ENCODE peak calls at places on chromosomes 6 and 20, in six cellular contexts. One of them, this sample, is unnamed.

GRCh38 chr6:15819841-15820240 is 157.0 kb upstream of the DTNBP1 start:
- DNase-seq in astrocyte of the spinal cord: no peak
- DNase-seq in AG04450: no peak
- DNase-seq in AG10803: no peak
- DNase-seq in A549: no peak
- DNase-seq in cardiac muscle cell: no peak
- DNase-seq in this sample: no peak

GRCh38 chr6:119096683-119097310 is 18.3 kb upstream of the FAM184A start:
- DNase-seq in astrocyte of the spinal cord: peak; percentile 26
- DNase-seq in AG04450: no peak
- DNase-seq in AG10803: peak; percentile 24
- DNase-seq in A549: no peak
- DNase-seq in cardiac muscle cell: peak; percentile 89
- DNase-seq in this sample: peak; percentile 19

GRCh38 chr6:29465279-29465678 is 8.3 kb downstream of the OR2H1 start:
- DNase-seq in astrocyte of the spinal cord: no peak
- DNase-seq in AG04450: no peak
- DNase-seq in AG10803: no peak
- DNase-seq in A549: no peak
- DNase-seq in cardiac muscle cell: no peak
- DNase-seq in this sample: no peak

GRCh38 chr20:32232487-32232886 is 24.8 kb downstream of the POFUT1 start:
- DNase-seq in astrocyte of the spinal cord: no peak
- DNase-seq in AG04450: no peak
- DNase-seq in AG10803: no peak
- DNase-seq in A549: no peak
- DNase-seq in cardiac muscle cell: no peak
- DNase-seq in this sample: no peak

GRCh38 chr20:19370076-19371075 is 157.9 kb downstream of the SLC24A3 start:
- DNase-seq in astrocyte of the spinal cord: no peak
- DNase-seq in AG04450: no peak
- DNase-seq in AG10803: no peak
- DNase-seq in A549: no peak
- DNase-seq in cardiac muscle cell: no peak
- DNase-seq in this sample: no peak

GRCh38 chr20:44959082-44959895 is 908 bp downstream of the TOMM34 start:
- DNase-seq in astrocyte of the spinal cord: peak; percentile 55
- DNase-seq in AG04450: no peak
- DNase-seq in AG10803: peak; percentile 58
- DNase-seq in A549: peak; percentile 51
- DNase-seq in cardiac muscle cell: peak; percentile 51
- DNase-seq in this sample: peak; percentile 23

GRCh38 chr20:51641866-51642265 is 99.3 kb upstream of the NFATC2 start:
- DNase-seq in astrocyte of the spinal cord: no peak
- DNase-seq in AG04450: no peak
- DNase-seq in AG10803: no peak
- DNase-seq in A549: no peak
- DNase-seq in cardiac muscle cell: no peak
- DNase-seq in this sample: no peak

GRCh38 chr6:56246941-56247653 is at the start of gene COL21A1:
- DNase-seq in astrocyte of the spinal cord: peak; percentile 39
- DNase-seq in AG04450: no peak
- DNase-seq in AG10803: no peak
- DNase-seq in A549: peak; percentile 24
- DNase-seq in cardiac muscle cell: peak; percentile 60
- DNase-seq in this sample: no peak

GRCh38 chr6:37017606-37018005 is 12.2 kb downstream of the FGD2 start:
- DNase-seq in astrocyte of the spinal cord: no peak
- DNase-seq in AG04450: no peak
- DNase-seq in AG10803: no peak
- DNase-seq in A549: no peak
- DNase-seq in cardiac muscle cell: no peak
- DNase-seq in this sample: no peak

GRCh38 chr6:41122373-41122772 is 31.8 kb downstream of the TREML1 start:
- DNase-seq in astrocyte of the spinal cord: peak; percentile 32
- DNase-seq in AG04450: peak; percentile 6
- DNase-seq in AG10803: no peak
- DNase-seq in A549: no peak
- DNase-seq in cardiac muscle cell: no peak
- DNase-seq in this sample: no peak

GRCh38 chr6:166005846-166006592 is 161.6 kb downstream of the TBXT start:
- DNase-seq in astrocyte of the spinal cord: peak; percentile 89
- DNase-seq in AG04450: no peak
- DNase-seq in AG10803: peak; percentile 70
- DNase-seq in A549: peak; percentile 93
- DNase-seq in cardiac muscle cell: peak; percentile 91
- DNase-seq in this sample: peak; percentile 74

GRCh38 chr20:49286689-49287551 is 9.1 kb upstream of the ZNFX1 start:
- DNase-seq in astrocyte of the spinal cord: no peak
- DNase-seq in AG04450: no peak
- DNase-seq in AG10803: no peak
- DNase-seq in A549: peak; percentile 80
- DNase-seq in cardiac muscle cell: no peak
- DNase-seq in this sample: no peak

GRCh38 chr6:51398064-51398740 is 579.5 kb downstream of the TFAP2B start:
- DNase-seq in astrocyte of the spinal cord: no peak
- DNase-seq in AG04450: no peak
- DNase-seq in AG10803: no peak
- DNase-seq in A549: no peak
- DNase-seq in cardiac muscle cell: no peak
- DNase-seq in this sample: no peak

GRCh38 chr6:12718025-12718424 is 1.5 kb downstream of the PHACTR1 start:
- DNase-seq in astrocyte of the spinal cord: peak; percentile 15
- DNase-seq in AG04450: no peak
- DNase-seq in AG10803: peak; percentile 89
- DNase-seq in A549: peak; percentile 3
- DNase-seq in cardiac muscle cell: peak; percentile 62
- DNase-seq in this sample: no peak

GRCh38 chr20:63942250-63943006 is 13.8 kb downstream of the UCKL1 start:
- DNase-seq in astrocyte of the spinal cord: peak; percentile 34
- DNase-seq in AG04450: no peak
- DNase-seq in AG10803: no peak
- DNase-seq in A549: peak; percentile 52
- DNase-seq in cardiac muscle cell: peak; percentile 12
- DNase-seq in this sample: no peak

GRCh38 chr20:47115694-47116093 is 221.1 kb downstream of the EYA2 start:
- DNase-seq in astrocyte of the spinal cord: no peak
- DNase-seq in AG04450: no peak
- DNase-seq in AG10803: no peak
- DNase-seq in A549: no peak
- DNase-seq in cardiac muscle cell: no peak
- DNase-seq in this sample: no peak

GRCh38 chr6:16238057-16238657 is at the start of gene GMPR:
- DNase-seq in astrocyte of the spinal cord: peak; percentile 59
- DNase-seq in AG04450: no peak
- DNase-seq in AG10803: peak; percentile 52
- DNase-seq in A549: no peak
- DNase-seq in cardiac muscle cell: peak; percentile 72
- DNase-seq in this sample: no peak

GRCh38 chr6:93584280-93584679 is 164.9 kb upstream of the EPHA7 start:
- DNase-seq in astrocyte of the spinal cord: no peak
- DNase-seq in AG04450: no peak
- DNase-seq in AG10803: no peak
- DNase-seq in A549: no peak
- DNase-seq in cardiac muscle cell: no peak
- DNase-seq in this sample: no peak

GRCh38 chr6:45032426-45032825 is 295.7 kb upstream of the RUNX2 start:
- DNase-seq in astrocyte of the spinal cord: no peak
- DNase-seq in AG04450: no peak
- DNase-seq in AG10803: no peak
- DNase-seq in A549: no peak
- DNase-seq in cardiac muscle cell: no peak
- DNase-seq in this sample: no peak

GRCh38 chr6:10556496-10557391 is 35.6 kb downstream of the GCNT2 start:
- DNase-seq in astrocyte of the spinal cord: no peak
- DNase-seq in AG04450: no peak
- DNase-seq in AG10803: no peak
- DNase-seq in A549: no peak
- DNase-seq in cardiac muscle cell: no peak
- DNase-seq in this sample: no peak

GRCh38 chr6:169859401-169859977 is 108.1 kb downstream of the ERMARD start:
- DNase-seq in astrocyte of the spinal cord: no peak
- DNase-seq in AG04450: no peak
- DNase-seq in AG10803: no peak
- DNase-seq in A549: no peak
- DNase-seq in cardiac muscle cell: no peak
- DNase-seq in this sample: no peak

GRCh38 chr20:54223751-54224150 is 15.9 kb downstream of the PFDN4 start:
- DNase-seq in astrocyte of the spinal cord: no peak
- DNase-seq in AG04450: no peak
- DNase-seq in AG10803: no peak
- DNase-seq in A549: no peak
- DNase-seq in cardiac muscle cell: no peak
- DNase-seq in this sample: no peak

GRCh38 chr20:2806351-2806701 is 5.9 kb upstream of the CPXM1 start:
- DNase-seq in astrocyte of the spinal cord: no peak
- DNase-seq in AG04450: no peak
- DNase-seq in AG10803: no peak
- DNase-seq in A549: no peak
- DNase-seq in cardiac muscle cell: no peak
- DNase-seq in this sample: no peak

GRCh38 chr20:48295966-48296421 is 510.7 kb upstream of the SULF2 start:
- DNase-seq in astrocyte of the spinal cord: peak; percentile 68
- DNase-seq in AG04450: peak; percentile 36
- DNase-seq in AG10803: peak; percentile 82
- DNase-seq in A549: no peak
- DNase-seq in cardiac muscle cell: peak; percentile 69
- DNase-seq in this sample: no peak

GRCh38 chr6:108464506-108465084 is 96.1 kb upstream of the FOXO3 start:
- DNase-seq in astrocyte of the spinal cord: no peak
- DNase-seq in AG04450: no peak
- DNase-seq in AG10803: no peak
- DNase-seq in A549: peak; percentile 7
- DNase-seq in cardiac muscle cell: peak; percentile 9
- DNase-seq in this sample: no peak

GRCh38 chr20:20092852-20093251 is 40.5 kb downstream of the CFAP61 start:
- DNase-seq in astrocyte of the spinal cord: no peak
- DNase-seq in AG04450: no peak
- DNase-seq in AG10803: peak; percentile 7
- DNase-seq in A549: no peak
- DNase-seq in cardiac muscle cell: no peak
- DNase-seq in this sample: no peak

GRCh38 chr20:1758765-1759164 is 101.2 kb upstream of the SIRPG start:
- DNase-seq in astrocyte of the spinal cord: no peak
- DNase-seq in AG04450: no peak
- DNase-seq in AG10803: no peak
- DNase-seq in A549: no peak
- DNase-seq in cardiac muscle cell: no peak
- DNase-seq in this sample: no peak

GRCh38 chr6:158061709-158062461 is 80.2 kb downstream of the SYNJ2 start:
- DNase-seq in astrocyte of the spinal cord: peak; percentile 77
- DNase-seq in AG04450: no peak
- DNase-seq in AG10803: no peak
- DNase-seq in A549: no peak
- DNase-seq in cardiac muscle cell: peak; percentile 44
- DNase-seq in this sample: peak; percentile 86

GRCh38 chr20:440636-441035 is 21.7 kb downstream of the TBC1D20 start:
- DNase-seq in astrocyte of the spinal cord: no peak
- DNase-seq in AG04450: no peak
- DNase-seq in AG10803: no peak
- DNase-seq in A549: no peak
- DNase-seq in cardiac muscle cell: no peak
- DNase-seq in this sample: no peak

GRCh38 chr6:14543971-14544620 is 426.5 kb downstream of the CD83 start:
- DNase-seq in astrocyte of the spinal cord: no peak
- DNase-seq in AG04450: no peak
- DNase-seq in AG10803: no peak
- DNase-seq in A549: no peak
- DNase-seq in cardiac muscle cell: no peak
- DNase-seq in this sample: no peak

GRCh38 chr6:71411882-71412281 is 123.3 kb downstream of the OGFRL1 start:
- DNase-seq in astrocyte of the spinal cord: no peak
- DNase-seq in AG04450: no peak
- DNase-seq in AG10803: no peak
- DNase-seq in A549: no peak
- DNase-seq in cardiac muscle cell: no peak
- DNase-seq in this sample: no peak

GRCh38 chr20:15836634-15837033 is 736.6 kb downstream of the KIF16B start:
- DNase-seq in astrocyte of the spinal cord: peak; percentile 22
- DNase-seq in AG04450: no peak
- DNase-seq in AG10803: peak; percentile 10
- DNase-seq in A549: no peak
- DNase-seq in cardiac muscle cell: no peak
- DNase-seq in this sample: peak; percentile 43

GRCh38 chr6:156598316-156598715 is 178.9 kb upstream of the ARID1B start:
- DNase-seq in astrocyte of the spinal cord: no peak
- DNase-seq in AG04450: no peak
- DNase-seq in AG10803: no peak
- DNase-seq in A549: no peak
- DNase-seq in cardiac muscle cell: no peak
- DNase-seq in this sample: no peak
- H3K4me3 ChIP-seq in astrocyte of the spinal cord: no peak overlapping the region
- H3K4me3 ChIP-seq in AG04450: no peak overlapping the region
- H3K4me3 ChIP-seq in AG10803: no peak overlapping the region
- H3K4me3 ChIP-seq in A549: no peak overlapping the region
- H3K4me3 ChIP-seq in cardiac muscle cell: no peak overlapping the region
- H3K4me3 ChIP-seq in this sample: no peak overlapping the region

GRCh38 chr6:125584468-125584939 is 164.9 kb upstream of the HEY2 start:
- DNase-seq in astrocyte of the spinal cord: peak; percentile 81
- DNase-seq in AG04450: no peak
- DNase-seq in AG10803: no peak
- DNase-seq in A549: peak; percentile 29
- DNase-seq in cardiac muscle cell: no peak
- DNase-seq in this sample: peak; percentile 37
- TF ChIP-seq CTCF in astrocyte of the spinal cord: no peak
- TF ChIP-seq CTCF in AG04450: no peak
- TF ChIP-seq CTCF in AG10803: no peak
- TF ChIP-seq CTCF in A549: no peak
- TF ChIP-seq CTCF in cardiac muscle cell: no peak
- TF ChIP-seq CTCF in this sample: no peak

GRCh38 chr6:121856296-121856695 is 420.9 kb downstream of the GJA1 start:
- DNase-seq in astrocyte of the spinal cord: peak; percentile 46
- DNase-seq in AG04450: no peak
- DNase-seq in AG10803: peak; percentile 85
- DNase-seq in A549: no peak
- DNase-seq in cardiac muscle cell: peak; percentile 59
- DNase-seq in this sample: no peak
- H3K4me3 ChIP-seq in astrocyte of the spinal cord: no peak overlapping the region
- H3K4me3 ChIP-seq in AG04450: no peak overlapping the region
- H3K4me3 ChIP-seq in AG10803: no peak overlapping the region
- H3K4me3 ChIP-seq in A549: no peak overlapping the region
- H3K4me3 ChIP-seq in cardiac muscle cell: no peak overlapping the region
- H3K4me3 ChIP-seq in this sample: no peak overlapping the region

DNA sequence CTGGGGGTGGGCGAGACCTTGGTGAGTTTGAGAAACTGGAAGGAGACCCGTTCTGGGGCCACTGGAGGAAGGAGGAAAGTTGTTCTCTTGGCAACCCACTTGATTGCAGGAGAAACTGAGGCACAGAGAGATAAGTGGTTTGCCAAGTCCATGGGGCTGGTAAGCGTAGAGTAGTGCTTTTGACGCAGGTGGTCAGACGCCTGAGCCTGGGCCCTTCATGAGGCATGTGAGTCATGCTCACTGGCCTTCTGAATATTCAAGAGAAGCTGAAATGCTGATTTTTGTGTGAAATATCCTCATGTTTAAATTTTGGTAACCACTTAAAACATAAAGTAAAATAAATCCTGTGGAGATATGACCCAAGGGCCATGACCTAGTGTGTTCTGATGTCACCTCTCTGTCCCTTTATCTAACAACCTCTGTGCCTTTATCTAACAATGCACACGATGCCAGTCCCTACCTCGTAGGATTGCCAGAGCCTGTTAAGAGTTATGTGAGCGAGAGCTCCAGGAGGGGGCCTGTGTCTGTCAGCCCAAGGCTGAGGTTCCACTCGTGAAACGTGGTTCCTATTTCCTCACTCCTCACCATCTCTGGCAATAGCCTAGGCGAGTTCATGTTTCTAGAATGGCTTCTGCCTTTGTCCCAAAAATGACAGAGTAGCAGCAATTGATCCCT is 32.8 kb upstream of the PMEPA1 start:
- DNase-seq in astrocyte of the spinal cord: no peak
- DNase-seq in AG04450: no peak
- DNase-seq in AG10803: no peak
- DNase-seq in A549: no peak
- DNase-seq in cardiac muscle cell: no peak
- DNase-seq in this sample: no peak
- TF ChIP-seq CTCF in astrocyte of the spinal cord: no peak
- TF ChIP-seq CTCF in AG04450: no peak
- TF ChIP-seq CTCF in AG10803: no peak
- TF ChIP-seq CTCF in A549: no peak
- TF ChIP-seq CTCF in cardiac muscle cell: no peak
- TF ChIP-seq CTCF in this sample: no peak